ENCODE peak calls at places on chromosome 1, in four cellular contexts. X is left ventricle myocardium inferior; U is mesenteric fat pad; L is stimulated activated CD8-positive, alpha-beta memory T cell treated with anti-CD3 and anti-CD28 coated beads, Interleukin-7, amount 100 ng/mL, for 24 hours. S is an unnamed sample.
A peak's percentile ranks its signal among the peaks of the same experiment; 100 is the strongest.

GRCh38 chr1:100306735-100307313 is 40.8 kb downstream of the RTCA start:
- DNase-seq in L (no peak), X (no peak), U (no peak), S (no peak)

GRCh38 chr1:147712605-147713004 is 42.3 kb upstream of the ACP6 start:
- DNase-seq in U (no peak), L (no peak), X (no peak), S (no peak)

GRCh38 chr1:62508187-62508758 is 71.4 kb downstream of the USP1 start:
- DNase-seq in L (no peak), U (no peak), X (no peak), S (peak; percentile 20)

GRCh38 chr1:1211541-1212511 is 2.1 kb downstream of the TNFRSF4 start:
- DNase-seq in X (peak; percentile 11), U (no peak), L (no peak), S (no peak)

GRCh38 chr1:81824759-81825158 is 24.0 kb downstream of the ADGRL2 start:
- DNase-seq in U (no peak), L (no peak), X (no peak), S (no peak)

GRCh38 chr1:107936498-107937481 is 28.2 kb downstream of the VAV3 start:
- DNase-seq in L (peak; percentile 13), X (no peak), U (no peak), S (peak; percentile 99)

GRCh38 chr1:218718977-218719376 is 373.8 kb downstream of the TGFB2 start:
- DNase-seq in U (no peak), L (no peak), X (no peak), S (no peak)

GRCh38 chr1:59232209-59232608 is 64.7 kb upstream of the FGGY start:
- DNase-seq in L (no peak), X (no peak), U (no peak), S (no peak)

GRCh38 chr1:41574842-41575241 is 90.4 kb upstream of the EDN2 start:
- DNase-seq in X (no peak), U (no peak), L (no peak), S (no peak)

GRCh38 chr1:26158271-26159112 is at the start of gene FAM110D:
- DNase-seq in X (peak; percentile 45), L (no peak), U (peak; percentile 65), S (no peak)

GRCh38 chr1:41758904-41759548 is 159.7 kb downstream of the HIVEP3 start:
- DNase-seq in L (no peak), X (no peak), U (no peak), S (peak; percentile 78)

GRCh38 chr1:83112248-83112885 is 886.6 kb downstream of the TTLL7 start:
- DNase-seq in L (no peak), X (no peak), U (no peak), S (no peak)

GRCh38 chr1:209620484-209620879 is 31.7 kb downstream of the LAMB3 start:
- DNase-seq in L (no peak), U (no peak), X (no peak), S (no peak)

GRCh38 chr1:37808369-37809319 is 636 bp upstream of the YRDC start:
- DNase-seq in L (no peak), U (peak; percentile 91), X (peak; percentile 63), S (no peak)

GRCh38 chr1:181676269-181676668 is 193.0 kb downstream of the CACNA1E start:
- DNase-seq in X (no peak), L (no peak), U (no peak), S (no peak)

GRCh38 chr1:207993477-207994445 is 82.8 kb upstream of the CD34 start:
- DNase-seq in L (no peak), X (no peak), U (no peak), S (no peak)

GRCh38 chr1:18110598-18110939 is 3.0 kb downstream of the IGSF21 start:
- DNase-seq in L (no peak), X (no peak), U (no peak), S (no peak)

GRCh38 chr1:20028125-20028524 is 41.9 kb upstream of the PLA2G5 start:
- DNase-seq in X (peak; percentile 62), L (no peak), U (no peak), S (no peak)

GRCh38 chr1:45543599-45544417 is 6.8 kb upstream of the AKR1A1 start:
- DNase-seq in L (peak; percentile 35), X (peak; percentile 33), U (no peak), S (no peak)

GRCh38 chr1:154578058-154578418 is 10.5 kb downstream of the CHRNB2 start:
- DNase-seq in X (peak; percentile 34), U (no peak), L (no peak), S (no peak)

GRCh38 chr1:42380617-42381423 is at the start of gene RIMKLA:
- DNase-seq in U (no peak), X (peak; percentile 57), L (peak; percentile 12), S (no peak)

GRCh38 chr1:64122588-64122987 is 80.8 kb upstream of the UBE2U start:
- DNase-seq in X (no peak), U (no peak), L (no peak), S (no peak)

GRCh38 chr1:62341120-62341519 is 21.9 kb upstream of the KANK4 start:
- DNase-seq in L (no peak), U (no peak), X (no peak), S (no peak)

GRCh38 chr1:62962794-62963776 is 179.2 kb downstream of the ATG4C start:
- DNase-seq in X (no peak), U (no peak), L (no peak), S (no peak)

GRCh38 chr1:93751391-93752250 is 70.0 kb upstream of the BCAR3 start:
- DNase-seq in U (no peak), X (peak; percentile 73), L (no peak), S (no peak)

S was measured in HS-5.